ENCODE peak calls at places on chromosome X, in five cellular contexts. O, H, K, U and D are unnamed samples.

GRCh38 chrX:106875151-106875550 is 28.0 kb downstream of the RIPPLY1 start:
- DNase-seq in K (no peak), O (no peak), U (no peak), H (peak), D (no peak)

GRCh38 chrX:150018931-150019331 is 80.6 kb upstream of the EOLA2 start:
- DNase-seq in K (no peak), U (no peak), O (no peak), H (peak), D (no peak)

GRCh38 chrX:2418000-2418399 is 82.8 kb downstream of the DHRSX start:
- DNase-seq in K (no peak), U (no peak), O (no peak), H (no peak), D (no peak)

GRCh38 chrX:80808854-80809493 is 703 bp downstream of the BRWD3 start:
- DNase-seq in K (no peak), H (peak), O (no peak), U (no peak), D (peak)

GRCh38 chrX:16484338-16484737 is 165.6 kb upstream of the S100G start:
- DNase-seq in U (no peak), O (no peak), K (no peak), H (peak), D (no peak)

GRCh38 chrX:15336023-15336413 is 695 bp upstream of the PIGA start:
- DNase-seq in H (peak), K (no peak), O (peak), U (no peak), D (peak)

GRCh38 chrX:40247382-40247781 is 149.6 kb upstream of the BCOR start:
- DNase-seq in H (no peak), O (no peak), K (no peak), U (no peak), D (no peak)

GRCh38 chrX:95058815-95059214 is 1384.8 kb downstream of the FAM133A start:
- DNase-seq in K (no peak), U (no peak), O (no peak), H (peak), D (no peak)

GRCh38 chrX:2533424-2533823 is 32.6 kb upstream of the DHRSX start:
- DNase-seq in O (no peak), U (no peak), H (no peak), K (no peak), D (no peak)

GRCh38 chrX:154368630-154369452 is 5.6 kb downstream of the FLNA start:
- DNase-seq in O (peak), H (peak), U (peak), K (no peak), D (no peak)

GRCh38 chrX:76148753-76149152 is 24.1 kb upstream of the PBDC1 start:
- DNase-seq in H (peak), O (no peak), K (no peak), U (peak), D (peak)

GRCh38 chrX:124462931-124463330 is 116.6 kb downstream of the SH2D1A start:
- DNase-seq in K (no peak), H (no peak), U (no peak), O (no peak), D (no peak)

GRCh38 chrX:154603438-154604430 is 15.3 kb downstream of the CTAG1B start:
- DNase-seq in H (peak), U (no peak), O (no peak), K (peak), D (no peak)

GRCh38 chrX:143648705-143649104 is 12.8 kb upstream of the SLITRK4 start:
- DNase-seq in U (no peak), O (no peak), H (no peak), K (no peak), D (no peak)

GRCh38 chrX:137166591-137166990 is 132.8 kb upstream of the GPR101 start:
- DNase-seq in H (no peak), O (peak), U (no peak), K (no peak), D (peak)

GRCh38 chrX:144275403-144275802 is 391.5 kb downstream of the UBE2NL start:
- DNase-seq in H (no peak), U (no peak), K (no peak), O (no peak), D (no peak)

GRCh38 chrX:68018248-68019203 is 414.8 kb downstream of the OPHN1 start:
- DNase-seq in K (peak), O (no peak), U (no peak), H (peak), D (peak)

GRCh38 chrX:115894087-115894486 is 276.5 kb upstream of the AGTR2 start:
- DNase-seq in O (peak), H (no peak), K (peak), U (no peak), D (no peak)

GRCh38 chrX:71607488-71607887 is 10.8 kb downstream of the CXCR3 start:
- DNase-seq in O (no peak), U (no peak), K (no peak), H (no peak), D (no peak)

GRCh38 chrX:150813922-150814321 is 84.5 kb downstream of the CD99L2 start:
- DNase-seq in K (no peak), U (no peak), O (no peak), H (no peak), D (no peak)

GRCh38 chrX:73563740-73564073 is 710 bp downstream of the CHIC1 start:
- DNase-seq in K (no peak), U (no peak), H (peak), O (peak), D (no peak)

GRCh38 chrX:6384391-6384790 is 150.5 kb downstream of the VCX3A start:
- DNase-seq in H (no peak), U (no peak), O (no peak), K (no peak), D (peak)

GRCh38 chrX:1481636-1482529 is 29.2 kb upstream of the ASMTL start:
- DNase-seq in U (peak), H (peak), K (no peak), O (peak), D (peak)

GRCh38 chrX:24424948-24425347 is 40.1 kb upstream of the PDK3 start:
- DNase-seq in H (no peak), O (no peak), K (no peak), U (peak), D (no peak)

GRCh38 chrX:24876782-24877315 is 138.9 kb downstream of the ARX start:
- DNase-seq in K (no peak), H (no peak), U (no peak), O (no peak), D (no peak)

GRCh38 chrX:49266536-49267445 is 2.3 kb upstream of the FOXP3 start:
- DNase-seq in K (peak), U (no peak), O (no peak), H (no peak), D (peak)

GRCh38 chrX:69387559-69388487 is 116.3 kb upstream of the NALF2 start:
- DNase-seq in O (peak), K (no peak), H (peak), U (peak), D (peak)

GRCh38 chrX:3262906-3263305 is 83.5 kb downstream of the MXRA5 start:
- DNase-seq in O (no peak), K (no peak), U (no peak), H (peak), D (no peak)

GRCh38 chrX:135707880-135708279 is 5.6 kb upstream of the CT45A1 start:
- DNase-seq in K (peak), U (no peak), H (no peak), O (peak), D (peak)

GRCh38 chrX:110699109-110699508 is 96.5 kb downstream of the CHRDL1 start:
- DNase-seq in U (no peak), H (no peak), K (no peak), O (no peak), D (no peak)

GRCh38 chrX:46459603-46460002 is 85.6 kb downstream of the ZNF674 start:
- DNase-seq in H (no peak), O (no peak), U (no peak), K (no peak), D (no peak)

GRCh38 chrX:154658957-154659356 is 5.6 kb upstream of the CTAG2 start:
- DNase-seq in K (no peak), H (no peak), O (no peak), U (no peak), D (no peak)

GRCh38 chrX:69503835-69504625 is at the start of gene NALF2:
- DNase-seq in U (peak), K (peak), H (peak), O (peak), D (peak)

DNA sequence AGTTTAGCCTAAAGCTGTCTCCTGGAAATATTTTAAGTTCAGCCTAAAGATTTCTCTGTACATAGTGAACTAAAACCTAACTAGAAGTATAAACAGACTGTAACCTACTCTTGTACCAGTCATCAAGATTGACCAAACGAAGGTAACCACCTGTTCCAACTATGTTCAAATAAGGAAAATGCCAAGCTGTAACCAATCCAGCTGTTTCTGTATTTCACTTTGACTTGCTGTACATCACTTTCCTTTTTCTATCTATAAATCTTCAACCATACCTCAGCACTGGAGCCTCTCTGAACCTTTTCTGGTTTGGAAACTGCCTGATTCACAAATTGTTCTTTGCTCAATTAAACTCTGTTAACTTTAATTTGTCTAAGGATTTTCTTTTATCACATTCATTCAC is 3.1 kb upstream of the CYSLTR1 start:
- DNase-seq in O (no peak), K (no peak), U (no peak), H (no peak), D (no peak)
- TF ChIP-seq CTCF in O (no peak), K (no peak), U (no peak), H (no peak), D (no peak)

GRCh38 chrX:44872817-44873414 is at the start of gene KDM6A:
- DNase-seq in O (peak), K (peak), H (peak), U (peak), D (peak)

GRCh38 chrX:44871114-44871645 is 1.8 kb upstream of the KDM6A start:
- DNase-seq in K (no peak), H (peak), U (peak), O (no peak), D (peak)

GRCh38 chrX:44873415-44874270 is 655 bp downstream of the KDM6A start:
- DNase-seq in U (peak), H (peak), K (peak), O (peak), D (peak)

GRCh38 chrX:44874481-44875184 is 1.6 kb downstream of the KDM6A start:
- DNase-seq in H (peak), O (peak), K (no peak), U (no peak), D (peak)

DNA sequence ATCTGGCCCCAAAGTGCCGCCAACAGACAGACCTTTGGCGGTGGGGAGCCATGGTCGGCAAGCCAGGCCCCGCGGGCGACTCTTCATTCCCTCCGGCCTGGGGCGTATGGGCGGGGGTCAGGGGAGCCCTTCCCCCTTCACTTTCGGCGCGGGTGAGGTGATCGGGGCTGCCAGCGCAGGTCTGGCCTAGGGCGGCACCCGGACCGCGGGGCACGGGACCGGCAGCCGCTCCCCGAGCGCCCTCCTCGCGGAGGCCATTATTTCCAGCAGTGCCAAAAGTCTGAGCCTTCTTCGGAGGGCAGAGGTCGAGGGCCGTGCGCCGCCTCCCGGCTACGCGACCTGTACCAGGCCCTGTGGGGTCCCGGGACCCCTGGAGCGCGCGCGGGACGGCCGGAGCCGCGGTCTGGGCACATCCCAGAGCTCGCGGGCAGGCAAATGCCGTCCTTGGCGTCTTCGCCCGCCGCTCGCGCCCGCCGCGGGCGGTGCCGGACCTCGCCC is 620 bp upstream of the KDM6A start:
- DNase-seq in K (peak), U (no peak), H (no peak), O (peak), D (no peak)
- TF ChIP-seq CTCF in K (no peak), U (no peak), H (no peak), O (no peak), D (no peak)

DNA sequence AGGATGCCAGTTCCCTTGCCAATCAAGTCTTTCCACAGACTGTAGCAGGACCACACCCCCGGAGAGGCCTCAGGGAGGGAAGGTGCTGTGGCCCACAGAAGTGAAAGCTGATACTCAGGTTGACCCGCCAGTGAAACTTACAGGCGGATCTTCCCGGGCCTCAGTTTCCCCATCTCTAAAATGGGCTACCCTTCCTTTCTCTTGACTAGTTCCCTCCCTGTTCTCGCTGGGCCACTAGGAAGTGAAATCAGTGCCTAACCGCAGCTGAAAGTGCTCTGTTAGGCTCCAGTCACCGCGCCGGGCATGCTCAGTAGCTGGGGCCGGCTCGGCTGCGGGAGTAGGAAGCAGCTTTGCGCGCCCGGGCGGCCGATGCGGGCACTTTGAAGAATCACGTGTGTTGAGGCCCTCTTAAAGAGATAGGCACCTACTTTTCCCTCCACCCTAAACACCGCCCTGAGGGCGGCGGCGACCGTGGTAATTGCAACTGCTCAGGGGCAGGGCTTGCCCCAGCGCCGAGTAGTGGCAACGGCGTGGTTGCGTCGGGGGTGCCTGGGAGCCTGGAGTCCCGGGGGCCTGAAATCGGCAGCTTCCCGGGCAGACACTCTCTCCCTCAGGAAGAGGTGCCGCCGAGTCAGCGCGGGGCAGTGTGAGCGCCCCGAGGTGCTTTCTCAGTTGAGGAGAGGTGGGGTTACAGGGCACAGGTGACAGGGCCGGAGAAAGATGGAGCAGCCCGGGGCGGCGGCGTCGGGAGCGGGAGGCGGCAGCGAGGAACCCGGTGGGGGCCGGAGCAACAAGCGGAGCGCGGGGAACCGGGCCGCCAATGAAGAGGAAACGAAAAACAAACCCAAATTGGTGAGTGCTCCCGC is at the start of gene DIAPH2:
- DNase-seq in O (peak), K (peak), H (peak), U (peak), D (peak)
- TF ChIP-seq CTCF in O (no peak), K (no peak), H (no peak), U (peak), D (no peak)

DNA sequence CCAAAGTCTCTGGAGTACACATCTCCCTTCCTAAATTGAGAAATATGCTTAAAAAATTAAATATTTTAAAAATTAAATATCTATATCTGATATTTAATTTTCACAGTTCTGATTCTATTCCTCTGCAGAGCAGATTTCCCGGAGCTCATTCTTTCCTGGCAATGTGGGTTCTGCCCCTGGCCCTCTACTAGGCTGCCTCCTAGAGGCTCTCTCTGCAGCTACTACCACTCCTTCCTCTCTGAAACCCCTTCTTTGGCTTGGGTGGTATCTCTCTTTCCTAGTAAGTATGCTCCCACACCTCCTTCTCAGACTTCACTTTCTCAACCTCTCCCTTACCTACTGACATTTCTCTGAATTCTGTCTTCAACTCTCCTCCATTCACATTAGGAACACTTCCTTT is 45.3 kb downstream of the RPGR start:
- DNase-seq in U (no peak), H (peak), O (no peak), K (no peak), D (no peak)
- TF ChIP-seq CTCF in U (peak), H (peak), O (no peak), K (no peak), D (no peak)

GRCh38 chrX:11117751-11118150 is 6.6 kb downstream of the HCCS start:
- DNase-seq in U (no peak), O (no peak), H (no peak), K (no peak), D (no peak)
- TF ChIP-seq CTCF in U (no peak), O (no peak), H (no peak), K (no peak), D (no peak)

GRCh38 chrX:12866451-12867377 is at the start of gene TLR7:
- DNase-seq in O (no peak), U (no peak), H (no peak), K (no peak), D (no peak)
- TF ChIP-seq CTCF in O (no peak), U (no peak), H (no peak), K (no peak), D (no peak)